ENCODE peak calls at places on chromosomes 3 and 15, in five cellular contexts. One of them, this sample, is unnamed.

GRCh38 chr15:58114812-58115211 is 23.4 kb upstream of the AQP9 start:
- DNase-seq in foreskin fibroblast: peak; percentile 21
- DNase-seq in breast epithelium: no peak
- DNase-seq in choroid plexus epithelial cell: no peak
- DNase-seq in colonic mucosa: no peak
- DNase-seq in this sample: no peak

GRCh38 chr15:41501191-41501917 is 7.7 kb downstream of the ITPKA start:
- DNase-seq in choroid plexus epithelial cell: no peak
- DNase-seq in breast epithelium: no peak
- DNase-seq in colonic mucosa: no peak
- DNase-seq in foreskin fibroblast: peak; percentile 65
- DNase-seq in this sample: no peak

GRCh38 chr3:114033721-114034120 is 22.6 kb downstream of the CCDC191 start:
- DNase-seq in foreskin fibroblast: no peak
- DNase-seq in breast epithelium: no peak
- DNase-seq in choroid plexus epithelial cell: no peak
- DNase-seq in colonic mucosa: no peak
- DNase-seq in this sample: no peak

GRCh38 chr15:85625431-85625830 is 169.3 kb downstream of the KLHL25 start:
- DNase-seq in breast epithelium: no peak
- DNase-seq in foreskin fibroblast: no peak
- DNase-seq in choroid plexus epithelial cell: no peak
- DNase-seq in colonic mucosa: no peak
- DNase-seq in this sample: no peak

GRCh38 chr3:160564949-160565441 is 376 bp downstream of the KPNA4 start:
- DNase-seq in foreskin fibroblast: peak; percentile 76
- DNase-seq in choroid plexus epithelial cell: peak; percentile 69
- DNase-seq in colonic mucosa: peak; percentile 73
- DNase-seq in breast epithelium: no peak
- DNase-seq in this sample: peak; percentile 64

GRCh38 chr3:73577704-73578103 is 47.0 kb downstream of the PDZRN3 start:
- DNase-seq in colonic mucosa: no peak
- DNase-seq in breast epithelium: no peak
- DNase-seq in choroid plexus epithelial cell: no peak
- DNase-seq in foreskin fibroblast: no peak
- DNase-seq in this sample: no peak

GRCh38 chr3:70021267-70021666 is 21.7 kb downstream of the SAMMSON start:
- DNase-seq in breast epithelium: no peak
- DNase-seq in colonic mucosa: no peak
- DNase-seq in choroid plexus epithelial cell: no peak
- DNase-seq in foreskin fibroblast: no peak
- DNase-seq in this sample: no peak

GRCh38 chr3:25380222-25380739 is 47.8 kb upstream of the RARB start:
- DNase-seq in foreskin fibroblast: no peak
- DNase-seq in colonic mucosa: no peak
- DNase-seq in breast epithelium: no peak
- DNase-seq in choroid plexus epithelial cell: peak; percentile 20
- DNase-seq in this sample: peak; percentile 5

GRCh38 chr3:10474847-10475246 is 30.5 kb downstream of the ATP2B2 start:
- DNase-seq in breast epithelium: no peak
- DNase-seq in foreskin fibroblast: no peak
- DNase-seq in colonic mucosa: no peak
- DNase-seq in choroid plexus epithelial cell: no peak
- DNase-seq in this sample: no peak

DNA sequence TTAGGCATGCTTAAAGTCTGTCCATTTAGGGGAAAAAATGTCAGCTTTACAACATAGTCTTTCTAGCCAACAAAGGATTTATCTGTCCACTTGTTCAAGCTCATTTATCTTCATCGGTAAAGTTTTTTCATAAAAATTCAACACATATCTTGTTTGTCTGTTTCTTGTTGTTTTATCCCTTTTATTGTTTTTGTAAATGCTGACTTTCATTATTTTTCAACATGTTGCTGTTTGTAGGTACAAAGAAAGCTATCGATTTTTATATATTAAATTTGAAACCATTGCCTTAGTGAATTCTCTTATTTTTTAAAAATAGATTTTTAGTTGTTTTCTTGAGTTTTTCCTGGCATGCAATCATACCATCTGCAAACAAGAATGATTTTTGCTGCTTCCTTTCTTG is 185.8 kb downstream of the NSMCE3 start:
- DNase-seq in choroid plexus epithelial cell: no peak
- DNase-seq in colonic mucosa: no peak
- DNase-seq in foreskin fibroblast: no peak
- DNase-seq in breast epithelium: no peak
- DNase-seq in this sample: no peak
- H3K4me3 ChIP-seq in choroid plexus epithelial cell: no peak overlapping the region
- H3K4me3 ChIP-seq in colonic mucosa: no peak overlapping the region
- H3K4me3 ChIP-seq in foreskin fibroblast: no peak overlapping the region
- H3K4me3 ChIP-seq in breast epithelium: no peak overlapping the region
- H3K4me3 ChIP-seq in this sample: no peak overlapping the region

GRCh38 chr3:193929373-193929772 is 206.6 kb upstream of the HES1 start:
- DNase-seq in colonic mucosa: no peak
- DNase-seq in foreskin fibroblast: no peak
- DNase-seq in breast epithelium: no peak
- DNase-seq in choroid plexus epithelial cell: no peak
- DNase-seq in this sample: no peak
- TF ChIP-seq CTCF in colonic mucosa: no peak
- TF ChIP-seq CTCF in foreskin fibroblast: no peak
- TF ChIP-seq CTCF in breast epithelium: no peak
- TF ChIP-seq CTCF in choroid plexus epithelial cell: no peak
- TF ChIP-seq CTCF in this sample: no peak

DNA sequence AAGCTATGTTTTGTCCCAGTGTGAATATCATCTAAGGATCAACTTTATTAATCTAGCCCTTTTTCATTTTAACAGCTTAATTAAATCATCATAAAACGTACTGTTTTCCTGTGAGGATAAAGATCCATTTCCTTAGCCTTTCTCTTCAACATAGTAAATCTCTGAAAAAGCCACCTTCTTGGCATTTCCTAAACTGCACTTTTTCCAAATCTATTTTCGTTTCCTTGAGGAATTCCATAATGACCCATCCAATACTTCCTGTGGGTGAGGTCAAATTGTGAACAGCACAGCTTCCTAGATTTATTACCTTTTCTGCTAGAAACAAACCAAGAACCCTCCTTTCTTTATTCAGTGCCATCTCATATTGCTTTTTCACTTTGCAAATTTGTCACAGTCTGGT is 129.4 kb upstream of the CNTN4 start:
- DNase-seq in choroid plexus epithelial cell: no peak
- DNase-seq in colonic mucosa: no peak
- DNase-seq in breast epithelium: no peak
- DNase-seq in foreskin fibroblast: no peak
- DNase-seq in this sample: no peak
- H3K4me3 ChIP-seq in choroid plexus epithelial cell: no peak overlapping the region
- H3K4me3 ChIP-seq in colonic mucosa: no peak overlapping the region
- H3K4me3 ChIP-seq in breast epithelium: no peak overlapping the region
- H3K4me3 ChIP-seq in foreskin fibroblast: no peak overlapping the region
- H3K4me3 ChIP-seq in this sample: no peak overlapping the region

GRCh38 chr3:63364909-63365308 is 86.8 kb downstream of the SYNPR start:
- DNase-seq in choroid plexus epithelial cell: peak; percentile 15
- DNase-seq in breast epithelium: no peak
- DNase-seq in foreskin fibroblast: no peak
- DNase-seq in colonic mucosa: no peak
- DNase-seq in this sample: no peak
- TF ChIP-seq CTCF in choroid plexus epithelial cell: peak; percentile 47
- TF ChIP-seq CTCF in breast epithelium: no peak
- TF ChIP-seq CTCF in foreskin fibroblast: no peak
- TF ChIP-seq CTCF in colonic mucosa: no peak
- TF ChIP-seq CTCF in this sample: peak; percentile 32

This sample was measured in cardiac fibroblast.